ENCODE peak calls at places on chromosomes 1 and 21, in seven cellular contexts. Z, C, M, Q, G, J and F are unnamed samples. For H3K4me1, the result is how much of the 10 kb centered on the place peaks cover.

GRCh38 chr1:57770772-57771171 is 346.9 kb upstream of the DAB1 start:
- DNase-seq in Z (peak), C (peak), M (no peak), Q (peak), G (peak), J (no peak), F (no peak)

GRCh38 chr1:111471012-111471411 is 2.8 kb upstream of the C1orf162 start:
- DNase-seq in Z (peak), C (no peak), M (peak), Q (no peak), G (no peak), J (no peak), F (no peak)

GRCh38 chr1:50438945-50439344 is 15.7 kb upstream of the DMRTA2 start:
- DNase-seq in Z (no peak), C (peak), M (no peak), Q (no peak), G (peak), J (no peak), F (no peak)

GRCh38 chr1:234975122-234975940 is 153.3 kb downstream of the TOMM20 start:
- DNase-seq in Z (no peak), C (peak), M (no peak), Q (peak), G (peak), J (peak), F (peak)

GRCh38 chr1:220680085-220680687 is 10.0 kb upstream of the C1orf115 start:
- DNase-seq in Z (peak), C (peak), M (no peak), Q (peak), G (peak), J (peak), F (peak)

GRCh38 chr1:11157867-11158266 is 31.3 kb upstream of the ANGPTL7 start:
- DNase-seq in Z (no peak), C (peak), M (no peak), Q (peak), G (no peak), J (no peak), F (no peak)

GRCh38 chr21:31731112-31731801 is 661 bp downstream of the SCAF4 start:
- DNase-seq in Z (peak), C (no peak), M (peak), Q (peak), G (no peak), J (peak), F (no peak)

GRCh38 chr1:173294853-173295252 is 87.7 kb upstream of the TNFSF4 start:
- DNase-seq in Z (no peak), C (peak), M (no peak), Q (no peak), G (no peak), J (no peak), F (no peak)

GRCh38 chr1:234933475-234933874 is 195.2 kb downstream of the TOMM20 start:
- DNase-seq in Z (no peak), C (peak), M (peak), Q (peak), G (peak), J (no peak), F (no peak)

GRCh38 chr1:207822124-207822601 is 70.3 kb downstream of the CD46 start:
- DNase-seq in Z (peak), C (no peak), M (no peak), Q (no peak), G (no peak), J (no peak), F (no peak)

GRCh38 chr1:109263597-109264378 is 14.4 kb downstream of the CELSR2 start:
- DNase-seq in Z (peak), C (peak), M (peak), Q (peak), G (peak), J (peak), F (no peak)

GRCh38 chr1:54230507-54231339 is 30.8 kb downstream of the MRPL37 start:
- DNase-seq in Z (no peak), C (no peak), M (no peak), Q (no peak), G (no peak), J (no peak), F (no peak)

GRCh38 chr1:172380441-172381244 is 39.8 kb upstream of the C1orf105 start:
- DNase-seq in Z (no peak), C (no peak), M (no peak), Q (no peak), G (no peak), J (no peak), F (no peak)

GRCh38 chr1:21541330-21541729 is 32.1 kb downstream of the ALPL start:
- DNase-seq in Z (no peak), C (no peak), M (no peak), Q (no peak), G (no peak), J (no peak), F (no peak)

GRCh38 chr1:14479865-14480264 is 118.6 kb upstream of the KAZN start:
- DNase-seq in Z (no peak), C (no peak), M (no peak), Q (no peak), G (peak), J (no peak), F (no peak)

DNA sequence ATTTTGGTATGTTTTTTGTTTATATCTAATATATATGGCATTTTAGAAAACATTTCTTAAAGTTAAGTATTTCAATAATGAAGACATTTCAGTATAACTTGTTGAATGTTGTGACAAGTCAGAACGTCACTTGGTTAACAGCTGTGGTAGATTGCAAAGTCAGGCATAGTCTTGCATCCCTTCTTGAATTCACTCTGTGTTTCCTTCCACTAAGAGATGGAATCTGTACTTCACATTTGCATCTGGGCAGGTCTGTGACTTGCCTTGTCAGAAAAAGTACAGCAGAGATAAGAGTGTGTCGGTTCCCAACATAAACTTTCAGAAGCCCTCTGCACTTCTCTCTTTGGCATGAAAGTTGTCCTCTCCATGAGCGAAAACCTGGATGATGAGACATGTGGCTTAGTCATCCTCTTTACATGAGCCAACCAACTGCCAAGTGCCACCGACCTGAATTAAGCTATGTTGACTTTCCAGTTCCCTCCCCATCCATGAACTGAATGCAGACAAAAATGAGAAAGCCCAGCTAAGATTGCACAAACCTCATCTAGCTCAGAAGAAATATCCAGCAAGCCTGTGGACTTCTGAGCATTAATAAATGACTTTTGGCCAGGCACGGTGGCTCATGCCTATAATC is 1730.2 kb downstream of the MRPL39 start:
- DNase-seq in Z (no peak), C (no peak), M (no peak), Q (no peak), G (peak), J (no peak), F (no peak)
- H3K9ac ChIP-seq in Z (no peak), C (no peak), M (no peak), Q (no peak), G (no peak), J (no peak), F (no peak)

GRCh38 chr1:39152923-39153322 is 51.6 kb upstream of the MACF1 start:
- DNase-seq in Z (no peak), C (no peak), M (no peak), Q (no peak), G (no peak), J (no peak), F (no peak)
- H3K4me1 ChIP-seq in Z (under half), C (under half), M (under half), Q (under half), G (under half), J (under half), F (under half)

GRCh38 chr1:222912730-222913129 is 97.9 kb downstream of the DISP1 start:
- DNase-seq in Z (no peak), C (peak), M (no peak), Q (peak), G (no peak), J (no peak), F (no peak)

GRCh38 chr1:222918746-222919477 is 104.1 kb downstream of the DISP1 start:
- DNase-seq in Z (no peak), C (no peak), M (no peak), Q (peak), G (peak), J (no peak), F (peak)

GRCh38 chr1:222911866-222912265 is 97.0 kb downstream of the DISP1 start:
- DNase-seq in Z (no peak), C (peak), M (no peak), Q (no peak), G (no peak), J (no peak), F (no peak)

GRCh38 chr1:222916067-222916466 is 101.2 kb downstream of the DISP1 start:
- DNase-seq in Z (no peak), C (no peak), M (no peak), Q (no peak), G (peak), J (no peak), F (no peak)

DNA sequence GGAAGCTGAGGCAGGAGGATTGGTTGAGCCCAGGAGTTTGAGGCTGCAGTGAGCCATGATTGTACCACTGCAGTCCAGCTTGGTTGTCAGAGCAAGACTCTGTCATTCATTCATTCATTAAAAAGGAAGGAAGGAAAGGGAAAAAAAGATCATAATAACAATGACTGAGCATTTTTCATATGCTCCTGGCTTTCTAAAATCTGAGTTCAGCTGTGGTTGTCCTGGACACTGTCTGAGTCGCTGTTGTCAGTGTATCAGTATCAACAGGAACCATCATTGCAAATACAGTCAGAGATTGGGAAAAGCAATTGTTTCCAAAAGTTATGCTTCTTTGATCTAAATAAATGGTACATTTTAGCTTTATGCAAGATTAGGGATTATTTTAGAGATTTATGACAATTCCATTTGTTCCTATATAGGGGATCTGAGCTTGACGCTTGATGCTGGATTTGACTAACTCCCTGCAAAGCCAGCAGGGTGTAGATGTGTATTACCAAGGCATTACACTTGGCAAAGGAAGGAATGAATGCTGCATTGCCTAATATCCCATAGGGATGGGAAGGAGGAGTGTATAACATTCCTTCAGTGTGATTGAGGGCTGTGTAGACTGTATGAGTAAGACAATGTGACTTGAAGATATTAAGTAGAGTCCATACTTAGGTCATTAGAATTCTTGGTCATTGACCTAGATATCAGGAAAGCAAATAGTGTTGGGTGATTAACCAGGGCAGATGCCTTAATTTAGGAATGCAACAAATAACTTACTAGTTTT is 100.2 kb downstream of the DISP1 start:
- DNase-seq in Z (no peak), C (peak), M (no peak), Q (peak), G (peak), J (no peak), F (no peak)
- H3K9ac ChIP-seq in Z (no peak), C (no peak), M (no peak), Q (no peak), G (no peak), J (no peak), F (no peak)

GRCh38 chr21:45320991-45321656 is 33.4 kb upstream of the POFUT2 start:
- DNase-seq in Z (no peak), C (no peak), M (no peak), Q (no peak), G (no peak), J (no peak), F (no peak)
- H3K4me1 ChIP-seq in Z (under half), C (under half), M (under half), Q (under half), G (under half), J (under half), F (under half)

DNA sequence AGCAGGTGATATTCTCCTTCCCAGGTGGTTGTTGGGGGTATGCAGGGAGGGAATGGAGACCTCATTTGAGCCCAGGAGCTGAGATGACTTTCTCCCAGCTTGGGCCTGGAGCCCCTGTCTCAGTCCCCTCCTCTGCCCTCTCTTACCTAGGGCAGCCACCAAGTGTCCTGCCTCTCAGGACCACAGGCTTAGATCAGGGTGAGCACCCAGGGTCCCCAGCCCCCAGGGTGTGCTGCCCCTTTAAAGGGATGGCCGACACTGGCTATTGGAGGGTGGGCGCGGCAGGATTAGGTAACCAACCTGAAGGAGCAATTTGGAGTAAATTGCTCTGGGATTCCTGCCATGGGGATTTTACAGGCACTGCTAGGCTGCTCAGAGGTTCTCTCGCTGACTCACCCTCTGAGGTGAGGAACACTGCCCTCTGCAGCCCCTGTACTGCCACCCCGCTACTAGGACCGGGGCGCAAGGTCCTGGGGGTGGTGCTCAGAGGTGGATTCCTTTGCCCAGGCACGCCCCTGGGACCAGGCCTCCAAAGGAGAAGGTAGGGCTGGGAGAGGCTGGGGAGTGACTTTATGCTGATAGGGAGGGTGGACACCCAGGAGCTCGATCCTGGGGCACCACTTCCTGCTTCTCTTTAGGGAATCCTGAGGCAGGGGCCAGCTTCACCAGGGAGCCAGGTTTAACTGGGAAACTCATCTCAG is 1.5 kb downstream of the RPS6KA1 start:
- DNase-seq in Z (peak), C (peak), M (peak), Q (peak), G (peak), J (peak), F (peak)
- H3K9ac ChIP-seq in Z (peak), C (no peak), M (peak), Q (no peak), G (peak), J (peak), F (peak)

GRCh38 chr21:28421716-28422480 is 570.8 kb downstream of the LTN1 start:
- DNase-seq in Z (no peak), C (peak), M (no peak), Q (peak), G (peak), J (no peak), F (no peak)

GRCh38 chr21:28419811-28420210 is 572.9 kb downstream of the LTN1 start:
- DNase-seq in Z (no peak), C (no peak), M (no peak), Q (no peak), G (peak), J (no peak), F (no peak)

GRCh38 chr21:28426545-28426944 is 566.1 kb downstream of the LTN1 start:
- DNase-seq in Z (no peak), C (peak), M (no peak), Q (no peak), G (no peak), J (no peak), F (no peak)

GRCh38 chr21:28427356-28428022 is 565.2 kb downstream of the LTN1 start:
- DNase-seq in Z (no peak), C (peak), M (no peak), Q (peak), G (peak), J (no peak), F (no peak)

GRCh38 chr21:28423521-28423920 is 569.2 kb downstream of the LTN1 start:
- DNase-seq in Z (no peak), C (no peak), M (no peak), Q (no peak), G (no peak), J (no peak), F (no peak)
- H3K4me1 ChIP-seq in Z (under half), C (under half), M (under half), Q (under half), G (under half), J (under half), F (under half)

GRCh38 chr21:42459583-42460215 is 36.3 kb downstream of the RSPH1 start:
- DNase-seq in Z (no peak), C (no peak), M (no peak), Q (no peak), G (no peak), J (peak), F (no peak)

GRCh38 chr21:42459065-42459430 is 37.0 kb downstream of the RSPH1 start:
- DNase-seq in Z (no peak), C (no peak), M (no peak), Q (no peak), G (no peak), J (no peak), F (no peak)

GRCh38 chr21:42461185-42461520 is 34.9 kb downstream of the RSPH1 start:
- DNase-seq in Z (peak), C (no peak), M (peak), Q (no peak), G (no peak), J (peak), F (no peak)

GRCh38 chr21:42461881-42462877 is 33.8 kb downstream of the RSPH1 start:
- DNase-seq in Z (peak), C (no peak), M (peak), Q (no peak), G (no peak), J (peak), F (no peak)

DNA sequence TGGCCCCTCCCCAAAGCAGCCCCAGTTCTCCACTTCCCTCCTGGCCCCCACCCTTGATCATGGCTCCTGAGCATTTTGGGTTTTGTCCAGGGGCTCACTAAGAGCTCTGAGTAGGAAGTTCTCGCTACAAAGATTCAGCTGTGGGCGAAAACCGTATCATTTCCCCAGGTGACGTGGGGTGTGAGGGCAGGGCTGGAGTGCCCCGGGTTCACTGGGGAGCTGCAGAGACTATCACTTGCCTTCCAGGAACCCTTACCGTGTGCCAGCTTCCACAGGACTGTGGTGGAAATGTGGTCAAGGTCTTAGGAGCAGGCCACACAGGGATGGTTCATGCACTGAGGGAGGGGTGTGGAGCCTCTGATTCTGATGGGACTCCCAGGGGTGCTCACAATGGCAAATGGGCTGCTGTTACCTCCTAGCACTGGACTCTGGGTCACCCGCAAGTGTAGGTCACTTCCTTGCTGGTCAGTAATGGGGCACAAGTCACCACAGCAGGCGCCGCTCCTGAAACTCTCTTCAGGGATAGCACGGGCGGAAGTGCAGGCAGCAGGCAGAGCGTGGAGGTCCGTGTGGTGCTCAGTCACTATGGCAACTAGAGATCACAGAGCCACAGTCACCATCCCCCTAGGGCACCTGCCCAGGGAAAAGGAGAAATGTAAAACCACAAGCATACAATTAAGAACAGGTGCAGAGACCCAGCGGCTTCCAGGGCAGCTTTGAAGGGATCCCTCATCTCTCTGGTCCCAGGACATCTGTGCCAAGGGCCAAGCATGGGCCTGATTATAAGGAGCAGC is 35.4 kb downstream of the RSPH1 start:
- DNase-seq in Z (peak), C (no peak), M (no peak), Q (no peak), G (no peak), J (peak), F (no peak)
- H3K9ac ChIP-seq in Z (peak), C (no peak), M (peak), Q (no peak), G (no peak), J (no peak), F (no peak)